ENCODE peak calls at places on chromosomes 11 and 22, in ten cellular contexts. S is adrenal gland, Q is heart left ventricle, I is sigmoid colon, M is stomach, K is esophagus squamous epithelium, T is tibial nerve, C is HepG2, B is breast epithelium, N is body of pancreas. A is an unnamed sample.

GRCh38 chr11:101466352-101466751 is 117.5 kb downstream of the TRPC6 start:
- DNase-seq in I (no peak), N (peak; percentile 19), M (no peak), Q (no peak), T (no peak), C (no peak), B (no peak), S (no peak), K (no peak), A (no peak)

GRCh38 chr11:72673943-72674828 is at the start of gene PDE2A:
- DNase-seq in S (no peak), I (no peak), T (no peak), C (no peak), K (no peak), N (no peak), M (no peak), B (no peak), Q (no peak), A (no peak)

GRCh38 chr22:38823076-38823475 is 20.8 kb downstream of the NPTXR start:
- DNase-seq in M (no peak), Q (no peak), K (no peak), C (no peak), N (no peak), I (peak; percentile 40), T (no peak), S (no peak), B (no peak), A (no peak)

GRCh38 chr11:60866911-60867870 is at the start of gene ZP1:
- DNase-seq in T (peak; percentile 41), Q (peak; percentile 10), M (peak; percentile 24), S (no peak), N (no peak), K (no peak), I (peak; percentile 57), C (no peak), B (no peak), A (no peak)

GRCh38 chr11:63682045-63682915 is 980 bp downstream of the RTN3 start:
- DNase-seq in T (no peak), N (peak; percentile 30), I (peak; percentile 67), C (peak; percentile 8), B (no peak), Q (peak; percentile 52), K (no peak), M (no peak), S (peak; percentile 44), A (peak; percentile 34)

GRCh38 chr11:73265278-73265810 is 6.8 kb upstream of the P2RY6 start:
- DNase-seq in B (no peak), C (no peak), Q (no peak), T (no peak), N (no peak), I (no peak), K (no peak), M (peak; percentile 2), S (no peak), A (no peak)

GRCh38 chr11:60838132-60838531 is 3.8 kb upstream of the CCDC86 start:
- DNase-seq in N (no peak), S (no peak), M (no peak), Q (no peak), C (peak; percentile 28), I (no peak), T (no peak), K (no peak), B (no peak), A (no peak)

GRCh38 chr22:20981787-20982562 is at the start of gene LZTR1:
- DNase-seq in C (peak; percentile 70), S (peak; percentile 81), M (peak; percentile 83), N (peak; percentile 80), B (peak; percentile 60), T (peak; percentile 66), Q (peak; percentile 89), I (peak; percentile 89), K (no peak), A (peak; percentile 67)

GRCh38 chr11:96254087-96254486 is 88.9 kb downstream of the MAML2 start:
- DNase-seq in B (peak; percentile 69), S (peak; percentile 24), Q (peak; percentile 43), N (no peak), I (no peak), T (no peak), M (no peak), K (no peak), C (peak; percentile 52), A (no peak)

GRCh38 chr22:37925767-37926166 is 19.7 kb downstream of the MICALL1 start:
- DNase-seq in K (no peak), B (no peak), T (no peak), N (no peak), M (no peak), S (no peak), C (no peak), I (no peak), Q (no peak), A (no peak)

GRCh38 chr22:30202531-30203006 is 44.0 kb downstream of the LIF start:
- DNase-seq in I (no peak), K (no peak), Q (no peak), M (peak; percentile 81), C (no peak), N (peak; percentile 67), T (no peak), S (no peak), B (peak; percentile 45), A (peak; percentile 53)

GRCh38 chr11:104254347-104254746 is 90.4 kb upstream of the PDGFD start:
- DNase-seq in M (peak; percentile 34), I (no peak), S (peak; percentile 26), T (no peak), K (no peak), B (no peak), Q (peak; percentile 23), N (peak; percentile 22), C (peak; percentile 24), A (no peak)

GRCh38 chr11:19338375-19338774 is 97.6 kb upstream of the E2F8 start:
- DNase-seq in M (no peak), I (no peak), N (no peak), Q (no peak), K (no peak), S (no peak), C (no peak), B (no peak), T (no peak), A (no peak)

GRCh38 chr11:128582496-128583366 is 4.6 kb downstream of the ETS1 start:
- DNase-seq in I (peak; percentile 59), K (no peak), Q (peak; percentile 45), S (no peak), C (no peak), T (no peak), B (peak; percentile 61), N (no peak), M (no peak), A (peak; percentile 38)

GRCh38 chr11:71420455-71421241 is 27.5 kb downstream of the DHCR7 start:
- DNase-seq in C (peak; percentile 48), K (no peak), N (peak; percentile 61), S (peak; percentile 68), B (no peak), Q (no peak), M (peak; percentile 68), I (no peak), T (no peak), A (no peak)

GRCh38 chr11:78840190-78840589 is 265.5 kb upstream of the NARS2 start:
- DNase-seq in N (no peak), I (no peak), S (no peak), M (no peak), Q (no peak), C (no peak), K (no peak), T (no peak), B (no peak), A (no peak)

GRCh38 chr22:17890892-17891291 is 116.6 kb upstream of the BID start:
- DNase-seq in I (no peak), Q (no peak), C (no peak), N (no peak), B (no peak), T (no peak), M (no peak), K (no peak), S (no peak), A (no peak)

GRCh38 chr11:83156996-83157754 is at the start of gene PCF11:
- DNase-seq in T (no peak), Q (no peak), N (peak; percentile 15), I (no peak), S (no peak), K (no peak), C (no peak), M (no peak), B (no peak), A (no peak)

GRCh38 chr11:10351435-10351767 is 46.5 kb downstream of the ADM start:
- DNase-seq in B (no peak), M (peak; percentile 34), T (no peak), S (no peak), C (no peak), I (no peak), K (no peak), Q (no peak), N (no peak), A (no peak)
- H3K4me3 ChIP-seq in B (no peak overlapping the region), M (no peak overlapping the region), T (no peak overlapping the region), S (no peak overlapping the region), C (peak overlapping the region; percentile 52), I (no peak overlapping the region), K (no peak overlapping the region), Q (peak overlapping the region; percentile 0), N (no peak overlapping the region), A (no peak overlapping the region)

DNA sequence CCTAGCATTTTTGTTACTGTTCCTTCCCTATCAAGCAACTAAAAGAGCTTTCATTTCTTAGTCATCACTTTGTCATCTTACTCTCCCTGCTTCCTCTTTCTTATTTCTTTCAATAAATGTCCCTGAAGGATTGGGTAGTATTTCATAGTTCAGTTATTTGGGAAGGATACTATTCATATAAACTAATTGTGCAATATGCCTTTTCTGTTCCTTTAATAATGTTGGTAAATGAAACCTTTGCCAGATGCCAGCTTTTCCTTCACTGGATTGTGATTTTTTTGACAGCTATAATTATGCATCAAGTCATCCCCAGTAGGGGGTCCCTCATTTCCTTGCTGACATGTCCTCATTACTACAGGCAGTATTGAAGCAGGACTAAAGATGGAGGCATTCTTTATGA is 101.7 kb downstream of the ATM start:
- DNase-seq in Q (no peak), B (no peak), S (no peak), I (no peak), M (no peak), K (no peak), C (no peak), N (no peak), T (no peak), A (no peak)
- H3K36me3 ChIP-seq in Q (peaks cover 96% of the 10 kb centered on the region), B (peaks cover under 1% of the 10 kb centered on the region), S (no peaks in the 10 kb centered on the region), I (peaks cover 12% of the 10 kb centered on the region), M (peaks cover 87% of the 10 kb centered on the region), K (peaks cover 6% of the 10 kb centered on the region), C (peaks cover 50% of the 10 kb centered on the region), N (peaks cover 4% of the 10 kb centered on the region), T (peaks cover 22% of the 10 kb centered on the region), A (no peaks in the 10 kb centered on the region)

DNA sequence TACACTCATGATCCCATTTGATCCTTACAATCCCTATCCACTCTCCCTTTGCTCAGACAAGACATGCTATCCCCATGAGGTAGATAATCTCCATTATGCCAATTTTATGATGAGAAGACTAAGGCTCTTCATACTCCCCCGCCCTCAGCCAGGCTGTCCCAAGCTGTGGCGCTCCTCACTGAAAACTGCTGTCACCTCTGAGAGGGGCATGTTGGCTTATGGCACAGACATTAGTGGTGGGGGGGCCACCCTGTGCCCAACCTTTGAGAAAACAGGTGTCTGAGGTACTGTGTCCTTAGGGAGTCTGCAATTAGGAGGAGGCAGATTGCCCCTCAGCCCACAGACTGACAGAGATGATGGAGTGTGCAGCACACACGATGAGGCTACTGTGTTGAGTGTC is 2.4 kb downstream of the DDTL start:
- DNase-seq in N (no peak), Q (no peak), C (no peak), S (no peak), K (no peak), B (no peak), I (peak; percentile 46), T (no peak), M (no peak), A (no peak)
- TF ChIP-seq POLR2A in N (no peak), Q (no peak), C (no peak), S (no peak), K (no peak), B (no peak), I (no peak), T (no peak), M (no peak), A (no peak)

GRCh38 chr11:34235591-34236071 is 122.2 kb downstream of the ABTB2 start:
- DNase-seq in C (no peak), S (no peak), M (no peak), I (no peak), K (no peak), T (no peak), N (no peak), Q (no peak), B (no peak), A (no peak)
- H3K4me3 ChIP-seq in C (no peak overlapping the region), S (no peak overlapping the region), M (no peak overlapping the region), I (no peak overlapping the region), K (no peak overlapping the region), T (no peak overlapping the region), N (no peak overlapping the region), Q (no peak overlapping the region), B (no peak overlapping the region), A (no peak overlapping the region)